ENCODE peak calls at places on chromosomes 6 and 20, in six cellular contexts. P, S, Z, R, T and F are unnamed samples.

GRCh38 chr20:62768234-62768814 is 27.9 kb upstream of the MRGBP start:
- DNase-seq in Z (no peak), R (no peak), P (no peak), S (no peak), T (no peak), F (no peak)

GRCh38 chr6:45417461-45417860 is 39.7 kb upstream of the SUPT3H start:
- DNase-seq in T (no peak), P (no peak), Z (no peak), S (no peak), R (peak; percentile 42), F (no peak)

GRCh38 chr20:64223526-64224067 is 32.0 kb upstream of the PCMTD2 start:
- DNase-seq in Z (no peak), S (no peak), T (peak; percentile 31), P (peak; percentile 66), R (no peak), F (peak; percentile 82)

GRCh38 chr6:110419028-110419739 is 3.8 kb upstream of the DDO start:
- DNase-seq in Z (no peak), R (no peak), P (no peak), T (no peak), S (no peak), F (no peak)

GRCh38 chr6:157823001-157823522 is at the start of gene SNX9:
- DNase-seq in T (peak; percentile 74), S (peak; percentile 75), Z (peak; percentile 69), P (peak; percentile 82), R (peak; percentile 93), F (peak; percentile 94)

GRCh38 chr20:41205313-41205712 is 68.0 kb downstream of the PLCG1 start:
- DNase-seq in Z (no peak), T (no peak), P (no peak), R (no peak), S (no peak), F (no peak)

GRCh38 chr20:23018941-23019340 is 16.2 kb upstream of the SSTR4 start:
- DNase-seq in R (no peak), Z (no peak), P (no peak), T (no peak), S (no peak), F (no peak)

GRCh38 chr6:165858571-165858970 is 195.5 kb upstream of the PDE10A start:
- DNase-seq in T (no peak), Z (peak; percentile 15), P (peak; percentile 16), S (no peak), R (peak; percentile 13), F (no peak)

GRCh38 chr20:58555078-58555765 is 40.0 kb upstream of the APCDD1L start:
- DNase-seq in S (peak; percentile 77), T (peak; percentile 74), P (peak; percentile 24), Z (peak; percentile 98), R (peak; percentile 97), F (no peak)

GRCh38 chr20:35491823-35492222 is 36.4 kb downstream of the CEP250 start:
- DNase-seq in Z (no peak), T (no peak), P (no peak), R (no peak), S (no peak), F (no peak)

GRCh38 chr20:50333131-50333530 is 142.5 kb downstream of the CEBPB start:
- DNase-seq in T (no peak), S (no peak), R (no peak), P (no peak), Z (no peak), F (no peak)
- H3K4me2 ChIP-seq in T (no peak overlapping the region), S (no peak overlapping the region), R (peak overlapping the region; percentile 42), P (no peak overlapping the region), Z (no peak overlapping the region), F (no peak overlapping the region)

DNA sequence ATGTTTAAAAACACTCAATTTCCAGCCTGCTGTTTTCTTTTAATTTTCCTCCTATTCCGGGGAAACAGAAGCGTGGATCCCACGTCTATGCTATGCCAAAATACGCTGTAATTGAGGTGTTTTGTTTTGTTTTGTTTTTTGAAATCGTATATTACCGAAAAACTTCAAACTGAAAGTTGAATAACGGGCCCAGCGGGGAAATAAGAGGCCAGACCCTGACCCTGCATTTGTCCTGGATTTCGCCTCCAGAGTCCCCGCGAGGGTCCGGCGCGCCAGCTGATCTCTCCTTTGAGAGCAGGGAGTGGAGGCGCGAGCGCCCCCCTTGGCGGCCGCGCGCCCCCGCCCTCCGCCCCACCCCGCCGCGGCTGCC is 335 bp upstream of the BMP2 start:
- DNase-seq in Z (no peak), T (no peak), P (no peak), S (no peak), R (no peak), F (no peak)
- H3K4me2 ChIP-seq in Z (peak overlapping the region; percentile 81), T (no peak overlapping the region), P (peak overlapping the region; percentile 91), S (peak overlapping the region; percentile 78), R (peak overlapping the region; percentile 79), F (peak overlapping the region; percentile 78)

DNA sequence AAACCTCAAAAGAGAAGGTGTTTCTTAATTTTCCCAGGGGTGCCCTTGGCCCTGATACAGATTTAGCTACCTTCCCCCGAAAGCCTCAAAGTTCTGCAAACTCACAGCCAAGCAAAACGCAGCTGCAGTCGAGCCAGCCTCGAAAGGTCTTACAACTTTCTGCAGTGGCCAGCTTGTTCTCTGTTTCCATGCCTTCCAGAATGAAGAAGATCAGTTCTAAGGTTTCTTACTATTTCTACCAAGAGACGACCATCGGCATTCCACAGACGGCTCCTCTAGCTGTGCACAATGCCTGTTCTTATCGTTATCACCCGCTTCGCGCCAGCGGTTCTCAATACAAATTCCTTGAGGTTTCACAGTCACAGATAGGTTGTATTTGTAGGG is 28.5 kb upstream of the CCR6 start:
- DNase-seq in S (no peak), P (no peak), T (no peak), Z (no peak), R (no peak), F (no peak)
- H3K4me2 ChIP-seq in S (no peak overlapping the region), P (no peak overlapping the region), T (no peak overlapping the region), Z (no peak overlapping the region), R (no peak overlapping the region), F (peak overlapping the region; percentile 50)

DNA sequence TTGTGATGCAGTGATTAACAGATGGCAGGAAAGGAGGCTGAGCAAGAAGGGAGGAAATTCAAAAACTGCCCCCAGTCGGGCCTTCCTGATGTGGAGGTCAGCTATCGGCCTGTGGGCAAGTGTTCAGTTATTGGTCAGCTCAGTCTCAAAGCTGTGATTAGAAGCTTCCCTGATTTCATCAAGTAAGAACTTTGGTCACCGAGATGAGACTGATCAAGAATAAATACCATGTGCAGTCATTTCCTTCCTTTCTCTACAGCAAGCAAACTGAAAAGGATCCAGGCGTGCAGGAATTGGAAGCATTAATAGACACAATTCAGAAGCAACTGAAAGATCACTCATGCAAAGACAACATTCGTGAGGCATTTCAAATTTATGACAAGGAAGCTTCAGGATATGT is 69.7 kb downstream of the EFHC1 start:
- DNase-seq in R (no peak), T (no peak), P (no peak), Z (no peak), S (no peak), F (no peak)
- H3K4me2 ChIP-seq in R (no peak overlapping the region), T (no peak overlapping the region), P (no peak overlapping the region), Z (no peak overlapping the region), S (no peak overlapping the region), F (no peak overlapping the region)

GRCh38 chr20:25864326-25864970 is 167.8 kb upstream of the ZNF337 start:
- DNase-seq in Z (no peak), T (no peak), P (no peak), S (no peak), R (no peak), F (no peak)

GRCh38 chr20:25859649-25860530 is 163.2 kb upstream of the ZNF337 start:
- DNase-seq in Z (peak; percentile 37), S (peak; percentile 35), P (peak; percentile 69), R (peak; percentile 82), T (peak; percentile 26), F (peak; percentile 78)

GRCh38 chr20:25858495-25859425 is 162.1 kb upstream of the ZNF337 start:
- DNase-seq in T (no peak), Z (no peak), P (no peak), R (no peak), S (no peak), F (no peak)

GRCh38 chr20:25863536-25864325 is 167.1 kb upstream of the ZNF337 start:
- DNase-seq in Z (peak; percentile 34), T (peak; percentile 2), P (no peak), R (peak; percentile 29), S (no peak), F (no peak)

DNA sequence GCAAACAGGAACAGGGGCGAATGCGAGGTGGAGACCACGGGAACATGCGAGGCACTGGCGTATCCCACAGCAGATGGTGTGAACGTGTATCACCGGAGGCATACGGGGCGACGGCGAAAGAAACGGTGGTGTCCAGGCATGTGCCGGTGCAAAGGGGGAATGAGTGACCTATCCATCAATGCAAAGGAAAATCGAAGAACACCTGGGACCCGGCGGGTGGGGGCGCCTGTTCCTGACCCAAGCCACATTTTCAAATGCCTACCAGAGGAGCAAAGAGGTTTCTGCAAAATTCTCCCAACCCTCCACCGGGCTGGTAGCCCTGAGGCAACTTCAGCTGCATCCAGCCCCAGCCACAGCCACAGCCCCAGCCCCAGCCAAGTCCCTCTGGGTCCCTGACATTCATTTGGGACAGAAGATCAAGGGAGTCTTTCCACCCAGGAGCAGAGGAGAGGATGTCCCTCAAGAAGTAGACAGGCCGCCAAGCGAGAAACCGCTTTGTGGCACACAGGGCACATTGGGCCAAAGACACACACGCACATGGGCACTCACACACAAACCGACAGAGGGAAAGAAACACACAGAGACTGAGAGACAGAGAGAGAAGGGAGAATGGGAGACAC is 164.0 kb upstream of the ZNF337 start:
- DNase-seq in S (no peak), P (no peak), R (no peak), Z (no peak), T (no peak), F (no peak)
- H3K4me2 ChIP-seq in S (no peak overlapping the region), P (no peak overlapping the region), R (peak overlapping the region; percentile 86), Z (peak overlapping the region; percentile 93), T (no peak overlapping the region), F (no peak overlapping the region)

DNA sequence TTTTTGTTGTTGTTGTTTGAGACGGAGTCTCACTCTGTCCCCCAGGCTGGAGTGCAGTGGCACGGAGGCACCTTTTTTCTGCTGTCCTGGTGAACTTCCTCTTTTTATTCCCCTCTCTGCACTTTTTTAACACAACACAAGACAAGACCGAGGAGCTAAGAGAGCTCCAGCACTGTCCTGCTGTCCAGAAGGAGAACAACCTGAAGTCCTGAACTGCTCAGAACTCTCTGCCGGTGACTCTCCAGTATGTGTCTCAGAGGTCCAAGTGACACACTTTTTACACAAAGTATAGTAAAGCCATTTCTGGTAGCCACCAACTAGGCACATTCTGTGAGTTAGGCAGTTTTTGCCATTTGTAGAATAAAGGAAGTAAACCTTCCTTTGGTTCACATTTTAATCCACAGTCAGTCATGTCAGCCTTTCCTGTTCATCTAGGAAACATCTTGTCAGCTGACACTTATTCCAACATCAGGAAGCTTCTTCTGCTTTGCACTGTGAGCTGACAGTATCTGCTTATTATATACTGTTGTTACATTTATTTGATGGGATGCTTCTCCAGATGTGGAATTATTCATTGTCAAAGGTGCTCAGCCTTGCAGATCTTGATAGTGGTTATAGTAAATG is 28.1 kb upstream of the TXNDC5 start:
- DNase-seq in T (no peak), P (no peak), S (no peak), Z (no peak), R (no peak), F (no peak)
- H3K4me2 ChIP-seq in T (no peak overlapping the region), P (no peak overlapping the region), S (no peak overlapping the region), Z (no peak overlapping the region), R (no peak overlapping the region), F (no peak overlapping the region)